ENCODE peak calls at places on chromosomes 1 and 21, in six cellular contexts. L, G, W, H, K and X are unnamed samples.

GRCh38 chr1:77796695-77797405 is 17.4 kb downstream of the MIGA1 start:
- DNase-seq in L (peak; percentile 23), G (no peak), W (no peak), H (no peak), K (no peak), X (no peak)

GRCh38 chr1:201881617-201882016 is 7.1 kb upstream of the SHISA4 start:
- DNase-seq in L (no peak), G (no peak), W (no peak), H (no peak), K (no peak), X (no peak)

GRCh38 chr1:24374891-24375786 is 38.4 kb downstream of the STPG1 start:
- DNase-seq in L (no peak), G (no peak), W (no peak), H (no peak), K (no peak), X (no peak)

GRCh38 chr1:103129796-103130195 is 21.5 kb upstream of the COL11A1 start:
- DNase-seq in L (no peak), G (no peak), W (no peak), H (no peak), K (no peak), X (no peak)

GRCh38 chr1:212721388-212722247 is 22.0 kb upstream of the BATF3 start:
- DNase-seq in L (peak; percentile 60), G (no peak), W (no peak), H (no peak), K (no peak), X (no peak)

GRCh38 chr1:86922445-86922844 is 8.0 kb downstream of the HS2ST1 start:
- DNase-seq in L (no peak), G (no peak), W (no peak), H (no peak), K (no peak), X (no peak)

GRCh38 chr1:214604543-214604942 is 1.5 kb downstream of the CENPF start:
- DNase-seq in L (peak; percentile 22), G (no peak), W (no peak), H (no peak), K (no peak), X (no peak)

GRCh38 chr1:243411472-243411871 is 155.6 kb downstream of the SDCCAG8 start:
- DNase-seq in L (no peak), G (no peak), W (no peak), H (no peak), K (no peak), X (no peak)

GRCh38 chr1:94677714-94678113 is 136.2 kb upstream of the F3 start:
- DNase-seq in L (no peak), G (no peak), W (no peak), H (no peak), K (no peak), X (no peak)

GRCh38 chr1:7993593-7994479 is 32.3 kb downstream of the ERRFI1 start:
- DNase-seq in L (peak; percentile 88), G (no peak), W (peak; percentile 49), H (no peak), K (no peak), X (no peak)

GRCh38 chr21:26842976-26843911 is 2.0 kb downstream of the ADAMTS1 start:
- DNase-seq in L (peak; percentile 98), G (peak; percentile 90), W (no peak), H (peak; percentile 94), K (peak; percentile 90), X (peak; percentile 69)

GRCh38 chr21:15638856-15639549 is 90.8 kb upstream of the USP25 start:
- DNase-seq in L (peak; percentile 69), G (peak; percentile 12), W (no peak), H (no peak), K (no peak), X (no peak)
- TF ChIP-seq CTCF in L (no peak), G (no peak), W (no peak), H (no peak), K (no peak), X (no peak)

GRCh38 chr1:155086856-155087535 is 8.4 kb downstream of the EFNA3 start:
- DNase-seq in L (no peak), G (no peak), W (no peak), H (no peak), K (no peak), X (no peak)
- TF ChIP-seq CTCF in L (peak; percentile 33), G (no peak), W (no peak), H (no peak), K (no peak), X (no peak)

GRCh38 chr1:40944326-40944725 is 35.2 kb upstream of the CTPS1 start:
- DNase-seq in L (peak; percentile 99), G (peak; percentile 14), W (no peak), H (peak; percentile 47), K (no peak), X (no peak)
- TF ChIP-seq CTCF in L (peak; percentile 55), G (no peak), W (no peak), H (no peak), K (no peak), X (no peak)

DNA sequence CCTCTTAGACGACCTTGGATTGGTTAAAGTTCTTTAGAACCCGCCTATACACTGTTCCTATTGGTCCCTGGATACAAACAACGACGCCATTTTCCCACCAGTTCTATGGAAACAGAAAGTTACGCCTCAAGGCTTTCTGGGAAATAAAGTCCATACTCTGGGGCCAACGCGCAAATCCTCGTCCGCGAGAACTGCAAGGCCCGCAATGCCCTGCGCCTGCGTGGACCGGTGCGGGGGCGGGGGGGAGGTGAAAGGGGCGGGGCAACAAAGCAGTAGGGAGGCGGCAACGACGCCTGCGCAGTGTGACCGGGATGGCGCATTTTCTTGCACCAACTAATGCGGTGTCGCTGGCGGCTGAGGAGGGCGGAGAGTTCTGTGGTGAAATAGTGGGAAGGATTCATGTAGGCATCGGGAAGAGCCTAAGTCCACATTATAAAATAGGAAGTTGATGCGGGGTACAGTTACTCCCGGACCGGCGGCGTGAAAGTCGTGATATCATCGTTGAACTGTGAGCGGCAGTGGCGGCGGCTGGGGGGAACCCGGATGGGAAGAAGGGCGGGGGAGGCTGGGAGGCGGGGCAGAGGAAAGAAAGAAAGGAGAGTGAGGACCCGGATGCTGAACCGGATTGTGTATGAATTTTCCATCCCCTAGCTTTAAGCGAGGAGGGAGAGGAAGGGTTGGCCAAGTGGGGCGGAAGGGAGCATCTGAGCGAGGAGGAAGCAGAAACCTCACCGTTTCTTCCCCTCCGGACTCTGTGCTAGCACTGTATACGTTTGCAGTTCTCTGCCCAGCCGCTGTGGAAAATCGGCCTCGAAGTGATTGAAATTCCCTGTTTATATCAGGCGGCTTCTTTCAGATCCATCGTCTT is at the start of gene GGPS1:
- DNase-seq in L (peak; percentile 100), G (peak; percentile 98), W (peak; percentile 100), H (peak; percentile 97), K (peak; percentile 99), X (peak; percentile 94)
- TF ChIP-seq CTCF in L (no peak), G (peak; percentile 1), W (no peak), H (no peak), K (no peak), X (no peak)

GRCh38 chr1:84644472-84644871 is 45.8 kb downstream of the SSX2IP start:
- DNase-seq in L (peak; percentile 13), G (no peak), W (no peak), H (no peak), K (no peak), X (no peak)
- TF ChIP-seq CTCF in L (peak; percentile 20), G (no peak), W (no peak), H (no peak), K (no peak), X (no peak)

GRCh38 chr1:175434268-175434860 is 241.8 kb upstream of the KIAA0040 start:
- DNase-seq in L (no peak), G (no peak), W (no peak), H (no peak), K (no peak), X (no peak)
- TF ChIP-seq CTCF in L (peak; percentile 4), G (no peak), W (peak; percentile 85), H (no peak), K (no peak), X (no peak)

GRCh38 chr1:38018864-38019343 is 6.4 kb downstream of the UTP11 start:
- DNase-seq in L (peak; percentile 71), G (no peak), W (no peak), H (no peak), K (no peak), X (no peak)
- TF ChIP-seq CTCF in L (peak; percentile 72), G (no peak), W (peak; percentile 45), H (no peak), K (peak; percentile 69), X (no peak)

DNA sequence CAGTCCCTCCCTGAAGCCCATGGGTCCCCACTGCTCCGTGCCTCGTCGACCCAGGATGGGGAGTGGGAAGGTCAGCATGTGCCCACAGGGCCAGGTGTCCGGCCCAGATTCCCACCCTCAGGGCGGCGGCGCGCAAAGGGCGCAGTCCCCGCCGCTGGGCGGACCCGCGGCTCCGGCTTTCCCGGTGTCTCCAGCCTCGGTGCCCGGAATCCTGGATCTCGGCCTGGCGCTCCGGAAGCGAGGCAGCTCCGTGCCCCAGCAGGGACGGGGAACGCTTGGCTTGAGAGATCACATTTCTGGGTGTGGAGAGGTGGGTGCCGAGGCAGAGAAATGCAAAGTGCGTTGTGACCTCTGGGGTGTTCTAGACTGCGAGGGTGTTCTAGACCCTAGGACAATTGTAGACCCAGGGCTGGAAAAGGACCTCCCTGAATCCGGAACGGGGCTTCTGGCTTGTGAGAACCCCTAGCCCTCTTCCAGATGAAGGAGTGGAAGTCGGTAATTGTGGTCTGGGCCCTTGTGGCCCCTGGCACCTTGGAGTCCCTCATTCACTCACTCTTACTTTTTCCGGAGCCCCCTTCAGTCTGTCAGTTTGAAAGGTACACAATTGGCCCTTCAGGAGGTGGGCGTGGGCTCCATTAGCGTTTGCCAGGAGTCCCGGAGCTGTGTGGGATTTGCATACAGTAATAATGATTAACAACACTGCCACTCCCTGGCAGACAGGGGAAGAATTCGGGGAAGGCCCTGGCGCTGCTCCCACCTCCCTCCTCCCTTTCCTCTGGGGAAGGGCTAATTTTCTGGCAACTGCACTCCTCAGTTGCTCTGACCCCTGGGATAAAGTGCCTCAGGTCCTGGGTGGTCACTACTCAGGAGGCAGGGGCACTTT is 1.7 kb upstream of the KCND3 start:
- DNase-seq in L (peak; percentile 8), G (peak; percentile 38), W (no peak), H (peak; percentile 44), K (no peak), X (peak; percentile 38)
- TF ChIP-seq CTCF in L (peak; percentile 12), G (no peak), W (no peak), H (no peak), K (peak; percentile 21), X (no peak)

GRCh38 chr1:57966340-57966739 is 542.5 kb upstream of the DAB1 start:
- DNase-seq in L (no peak), G (no peak), W (no peak), H (no peak), K (no peak), X (no peak)
- TF ChIP-seq CTCF in L (no peak), G (no peak), W (no peak), H (no peak), K (no peak), X (no peak)